ENCODE peak calls at places on chromosomes 11 and 22, in ten cellular contexts. B, D, Y, T, Z, G, H, F, E and V are unnamed samples.

GRCh38 chr11:2382129-2382517 is 5.0 kb downstream of the CD81 start:
- DNase-seq in Z (no peak), T (no peak), E (no peak), H (no peak), F (no peak), G (no peak), Y (peak), D (no peak), B (no peak), V (no peak)

GRCh38 chr11:69843529-69843921 is 24.3 kb upstream of the FGF3 start:
- DNase-seq in Z (no peak), F (no peak), B (no peak), E (no peak), H (no peak), D (no peak), Y (no peak), G (no peak), T (no peak), V (peak)

GRCh38 chr22:22210375-22210774 is 34.2 kb upstream of the VPREB1 start:
- DNase-seq in B (no peak), G (no peak), T (no peak), Z (peak), H (no peak), F (no peak), Y (no peak), E (no peak), D (no peak), V (no peak)

GRCh38 chr22:20574920-20575353 is 67.5 kb downstream of the MED15 start:
- DNase-seq in T (no peak), Y (no peak), E (no peak), H (peak), D (no peak), F (no peak), G (no peak), Z (no peak), B (no peak), V (no peak)

GRCh38 chr11:724063-724732 is 18.2 kb downstream of the EPS8L2 start:
- DNase-seq in Z (no peak), B (no peak), H (peak), D (no peak), G (no peak), E (no peak), F (peak), Y (no peak), T (no peak), V (no peak)

GRCh38 chr11:73186294-73186850 is 31.7 kb upstream of the P2RY2 start:
- DNase-seq in F (no peak), T (no peak), H (no peak), Z (peak), Y (no peak), D (no peak), B (no peak), E (no peak), G (no peak), V (no peak)

GRCh38 chr11:100445231-100445735 is 241.8 kb upstream of the ARHGAP42 start:
- DNase-seq in E (no peak), Y (no peak), F (no peak), Z (peak), H (no peak), T (no peak), B (no peak), D (peak), G (no peak), V (peak)

GRCh38 chr11:113234888-113235287 is 79.5 kb upstream of the TTC12 start:
- DNase-seq in F (no peak), D (no peak), H (no peak), E (no peak), G (no peak), B (no peak), Z (no peak), Y (no peak), T (no peak), V (no peak)

GRCh38 chr11:34948721-34949120 is 32.3 kb downstream of the PDHX start:
- DNase-seq in T (no peak), G (no peak), Z (no peak), E (no peak), H (no peak), D (no peak), B (no peak), F (no peak), Y (no peak), V (peak)

GRCh38 chr11:77213029-77213579 is 85.1 kb downstream of the MYO7A start:
- DNase-seq in T (no peak), F (no peak), E (no peak), Y (no peak), B (no peak), Z (no peak), D (no peak), G (peak), H (no peak), V (no peak)

GRCh38 chr11:96079691-96080090 is 155.8 kb upstream of the MTMR2 start:
- DNase-seq in Y (no peak), B (no peak), E (no peak), H (no peak), D (no peak), T (no peak), Z (no peak), G (no peak), F (no peak), V (no peak)

GRCh38 chr11:46099973-46100335 is 21.3 kb downstream of the PHF21A start:
- DNase-seq in D (no peak), G (no peak), T (no peak), F (no peak), Z (no peak), E (no peak), B (no peak), Y (no peak), H (no peak), V (no peak)

GRCh38 chr11:66862559-66863037 is 5.7 kb downstream of the LRFN4 start:
- DNase-seq in Y (no peak), T (no peak), B (no peak), F (no peak), H (no peak), G (no peak), Z (no peak), E (no peak), D (no peak), V (no peak)

GRCh38 chr11:12502041-12502440 is 124.7 kb downstream of the PARVA start:
- DNase-seq in D (no peak), F (no peak), H (no peak), Z (no peak), E (no peak), B (no peak), T (no peak), G (no peak), Y (no peak), V (no peak)

GRCh38 chr11:125322317-125322716 is 157.8 kb downstream of the PKNOX2 start:
- DNase-seq in D (no peak), B (no peak), F (no peak), Y (no peak), G (peak), E (no peak), T (no peak), H (no peak), Z (no peak), V (no peak)

GRCh38 chr11:66183581-66184048 is 84.8 kb upstream of the RAB1B start:
- DNase-seq in D (no peak), H (no peak), F (no peak), T (no peak), B (no peak), Y (no peak), E (no peak), G (no peak), Z (no peak), V (no peak)

GRCh38 chr11:1069740-1070139 is 4.9 kb upstream of the MUC2 start:
- DNase-seq in H (no peak), E (no peak), D (no peak), B (no peak), G (no peak), T (no peak), Z (no peak), Y (no peak), F (no peak), V (no peak)

GRCh38 chr11:109998921-109999320 is 94.3 kb upstream of the ZC3H12C start:
- DNase-seq in T (no peak), D (no peak), B (no peak), F (no peak), Z (no peak), G (no peak), H (no peak), E (no peak), Y (no peak), V (no peak)

GRCh38 chr11:64864135-64864472 is 14.3 kb downstream of the EHD1 start:
- DNase-seq in T (no peak), D (no peak), Y (no peak), E (no peak), H (no peak), Z (no peak), G (no peak), F (no peak), B (peak), V (no peak)

GRCh38 chr22:26552466-26552865 is 37.5 kb downstream of the TPST2 start:
- DNase-seq in Z (no peak), B (no peak), G (no peak), Y (no peak), T (no peak), H (no peak), E (no peak), F (no peak), D (no peak), V (no peak)

GRCh38 chr11:16157327-16157726 is 199.0 kb downstream of the SOX6 start:
- DNase-seq in Y (no peak), G (no peak), Z (peak), F (no peak), T (no peak), D (no peak), B (no peak), H (no peak), E (no peak), V (no peak)

GRCh38 chr11:79199729-79200354 is 241.0 kb downstream of the TENM4 start:
- DNase-seq in G (no peak), T (no peak), D (no peak), Y (no peak), H (no peak), Z (no peak), F (no peak), B (no peak), E (no peak), V (no peak)
- TF ChIP-seq CTCF in G (no peak), T (no peak), D (no peak), Y (no peak), H (no peak), Z (no peak), F (no peak), B (no peak), E (no peak), V (no peak)

DNA sequence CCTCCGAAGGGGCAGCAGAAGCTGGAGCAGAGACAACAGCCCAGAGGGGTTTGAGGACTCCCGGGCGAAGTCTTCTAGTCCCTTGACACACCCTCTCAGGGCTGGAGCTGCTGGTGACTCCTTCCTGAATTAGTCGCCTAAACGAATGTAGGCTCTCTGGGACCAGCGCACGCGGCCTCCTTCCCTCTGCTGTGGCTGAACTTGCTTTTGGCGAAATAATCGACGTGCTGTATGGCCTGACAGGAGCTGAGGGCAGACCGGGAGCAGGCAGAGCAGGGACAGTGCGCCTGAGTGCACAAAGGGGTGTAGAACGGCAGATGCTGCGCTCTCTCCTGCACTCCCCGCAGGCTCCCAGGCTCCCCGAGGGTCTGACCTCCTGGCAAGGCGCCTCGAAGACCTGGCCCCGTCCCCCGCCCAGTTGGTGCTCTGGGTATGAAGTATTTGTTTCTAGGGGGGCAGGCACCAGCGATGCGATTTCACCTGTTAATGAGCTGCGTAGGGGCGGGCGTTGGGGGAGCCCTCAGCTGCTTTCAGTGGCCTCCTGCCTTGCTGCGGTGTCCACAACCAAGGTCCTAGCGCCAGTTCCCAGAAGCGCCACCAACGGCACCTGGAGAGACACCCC is 5.3 kb downstream of the SLC17A6 start:
- DNase-seq in T (no peak), E (no peak), F (peak), Z (no peak), H (no peak), Y (no peak), G (no peak), D (peak), B (no peak), V (no peak)
- TF ChIP-seq CTCF in T (no peak), E (no peak), F (no peak), Z (no peak), H (no peak), Y (no peak), G (no peak), D (no peak), B (no peak), V (no peak)

GRCh38 chr11:119727523-119728081 is 1.4 kb downstream of the NECTIN1 start:
- DNase-seq in Z (peak), F (peak), B (peak), T (no peak), E (peak), H (peak), G (no peak), Y (peak), D (peak), V (no peak)
- TF ChIP-seq CTCF in Z (no peak), F (no peak), B (peak), T (no peak), E (no peak), H (no peak), G (no peak), Y (peak), D (peak), V (no peak)

GRCh38 chr11:44133335-44133946 is 38.0 kb downstream of the EXT2 start:
- DNase-seq in H (no peak), T (no peak), Y (no peak), F (no peak), Z (peak), D (peak), G (no peak), E (no peak), B (no peak), V (no peak)
- TF ChIP-seq CTCF in H (peak), T (peak), Y (peak), F (peak), Z (peak), D (peak), G (peak), E (no peak), B (peak), V (no peak)

DNA sequence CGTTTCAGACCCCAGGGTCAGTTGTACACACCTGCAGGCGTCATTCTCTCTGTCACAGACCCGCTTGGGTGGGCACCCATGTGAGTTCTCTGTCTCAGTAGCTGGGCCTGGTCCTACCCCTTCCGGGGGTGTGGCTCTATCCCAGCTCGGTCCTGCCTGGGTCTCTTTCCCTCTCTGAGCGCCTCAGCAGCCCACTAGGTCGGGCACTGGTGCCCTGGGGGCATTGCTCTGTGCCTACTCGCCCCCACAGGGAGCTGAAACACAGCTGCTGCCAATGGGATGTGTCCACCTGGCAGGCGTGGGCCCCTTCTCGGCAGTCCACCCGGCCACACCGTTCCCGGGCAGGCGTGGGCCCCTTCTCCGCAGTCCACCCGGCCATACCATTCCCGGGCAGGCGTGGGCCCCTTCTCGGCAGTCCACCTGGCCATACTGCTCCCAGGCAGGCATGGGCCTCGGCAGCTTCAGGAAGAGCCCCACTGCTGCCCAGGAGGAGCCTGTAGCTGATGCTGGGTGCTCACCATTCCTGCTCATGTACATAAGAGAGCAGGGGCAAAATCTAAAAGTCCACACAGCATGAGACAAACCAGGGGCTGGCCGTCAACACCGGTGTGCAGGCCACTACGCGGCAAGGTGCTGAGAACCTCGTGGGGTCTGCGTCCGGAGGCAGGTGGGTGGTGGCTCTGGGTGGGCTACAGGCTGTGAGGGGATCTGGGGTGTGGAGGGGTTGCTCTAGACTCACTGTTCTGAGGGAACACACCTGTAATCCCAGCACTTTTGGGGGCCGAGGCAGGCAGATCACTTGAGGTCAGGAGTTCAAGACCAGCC is 12.3 kb downstream of the MLC1 start:
- DNase-seq in D (no peak), Z (no peak), F (no peak), T (no peak), B (no peak), H (no peak), Y (no peak), E (no peak), G (no peak), V (no peak)
- TF ChIP-seq CTCF in D (no peak), Z (no peak), F (no peak), T (no peak), B (no peak), H (no peak), Y (no peak), E (no peak), G (no peak), V (no peak)

GRCh38 chr11:62237499-62237898 is 4.5 kb upstream of the SCGB1D2 start:
- DNase-seq in Y (no peak), G (no peak), D (no peak), T (no peak), E (no peak), B (no peak), H (no peak), F (no peak), Z (no peak), V (no peak)

GRCh38 chr11:62236187-62236586 is 5.9 kb upstream of the SCGB1D2 start:
- DNase-seq in B (no peak), G (no peak), Y (no peak), F (no peak), T (no peak), E (no peak), Z (no peak), D (no peak), H (no peak), V (no peak)

GRCh38 chr11:62238151-62238550 is 3.9 kb upstream of the SCGB1D2 start:
- DNase-seq in Z (no peak), F (no peak), Y (no peak), D (no peak), T (no peak), H (no peak), B (no peak), G (no peak), E (no peak), V (no peak)

DNA sequence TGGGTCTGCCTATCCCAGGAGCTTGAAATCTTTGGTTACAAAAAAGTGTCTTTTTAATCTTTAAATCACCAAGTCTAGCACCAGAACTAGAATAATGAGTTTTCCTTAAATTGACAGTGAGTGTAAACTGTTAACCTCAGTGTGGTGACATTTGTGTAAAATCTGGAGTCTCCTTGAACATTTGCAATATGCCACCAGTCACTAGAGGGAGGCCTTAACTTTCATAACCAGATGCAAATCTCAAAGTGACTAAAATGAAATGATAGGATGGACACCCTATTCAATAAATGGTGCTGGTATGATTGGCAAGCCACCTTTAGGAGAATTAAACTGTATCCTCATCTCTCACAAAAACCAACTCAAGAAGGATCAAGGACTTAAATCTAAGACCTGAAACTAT is 8.3 kb upstream of the SCGB1D2 start:
- DNase-seq in T (no peak), B (no peak), D (no peak), G (no peak), Y (no peak), E (no peak), F (no peak), H (no peak), Z (peak), V (no peak)
- TF ChIP-seq CTCF in T (no peak), B (peak), D (no peak), G (no peak), Y (no peak), E (no peak), F (no peak), H (no peak), Z (no peak), V (no peak)

GRCh38 chr22:42114721-42115120 is 15.9 kb downstream of the CYP2D6 start:
- DNase-seq in Y (no peak), F (peak), D (peak), Z (no peak), E (no peak), T (no peak), H (no peak), G (no peak), B (no peak), V (peak)

GRCh38 chr22:42111798-42112197 is 18.8 kb downstream of the CYP2D6 start:
- DNase-seq in Z (no peak), G (no peak), F (no peak), D (no peak), B (no peak), E (no peak), Y (no peak), T (no peak), H (no peak), V (no peak)

GRCh38 chr22:42116848-42117424 is 13.7 kb downstream of the CYP2D6 start:
- DNase-seq in D (peak), Y (no peak), T (no peak), H (peak), G (no peak), F (peak), Z (no peak), B (peak), E (no peak), V (peak)
- TF ChIP-seq CTCF in D (peak), Y (no peak), T (no peak), H (no peak), G (no peak), F (no peak), Z (no peak), B (no peak), E (no peak), V (no peak)

DNA sequence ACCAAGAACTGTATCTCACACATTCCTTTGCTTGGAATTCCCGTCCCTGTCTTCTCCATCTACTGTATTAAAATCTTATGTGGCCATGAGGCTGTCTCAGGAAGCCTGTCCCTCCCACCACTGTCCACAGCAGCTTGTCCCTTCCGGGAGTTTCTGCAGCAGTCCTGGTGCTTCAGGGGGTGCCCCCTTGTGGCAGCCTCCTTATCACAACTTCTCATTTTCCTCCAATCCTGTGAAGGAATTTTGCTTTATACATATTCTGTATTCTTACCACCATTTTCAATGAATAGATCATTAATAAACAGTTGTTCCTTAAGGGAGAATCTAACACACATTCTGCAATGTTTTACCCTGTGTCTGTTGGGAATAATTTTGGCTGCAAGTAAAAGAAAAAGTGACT is 220.4 kb upstream of the RAG2 start:
- DNase-seq in B (no peak), D (peak), Z (peak), Y (no peak), G (no peak), E (no peak), T (no peak), H (no peak), F (no peak), V (no peak)
- TF ChIP-seq CTCF in B (no peak), D (peak), Z (peak), Y (peak), G (no peak), E (no peak), T (no peak), H (no peak), F (no peak), V (no peak)